ENCODE peak calls at places on chromosomes 4 and X, in six cellular contexts. One of them, this sample, is unnamed.

GRCh38 chr4:76002176-76002575 is 5.1 kb downstream of the CXCL9 start:
- DNase-seq in endothelial cell of umbilical vein: peak; percentile 65
- DNase-seq in H1: no peak
- DNase-seq in transverse colon: no peak
- DNase-seq in SK-N-SH: no peak
- DNase-seq in stomach: no peak
- DNase-seq in this sample: no peak

GRCh38 chr4:25807101-25807728 is 55.6 kb downstream of the SEL1L3 start:
- DNase-seq in stomach: no peak
- DNase-seq in H1: no peak
- DNase-seq in SK-N-SH: no peak
- DNase-seq in transverse colon: no peak
- DNase-seq in endothelial cell of umbilical vein: no peak
- DNase-seq in this sample: no peak

GRCh38 chr4:84966382-84967291 is at the start of gene WDFY3:
- DNase-seq in stomach: peak; percentile 78
- DNase-seq in H1: peak; percentile 51
- DNase-seq in transverse colon: peak; percentile 81
- DNase-seq in SK-N-SH: peak; percentile 88
- DNase-seq in endothelial cell of umbilical vein: peak; percentile 85
- DNase-seq in this sample: peak; percentile 86

GRCh38 chr4:139656614-139657486 is 8.8 kb upstream of the MGST2 start:
- DNase-seq in stomach: peak; percentile 64
- DNase-seq in endothelial cell of umbilical vein: peak; percentile 76
- DNase-seq in transverse colon: peak; percentile 61
- DNase-seq in SK-N-SH: peak; percentile 74
- DNase-seq in H1: no peak
- DNase-seq in this sample: peak; percentile 53

GRCh38 chrX:13219990-13220764 is 99.7 kb downstream of the ATXN3L start:
- DNase-seq in endothelial cell of umbilical vein: no peak
- DNase-seq in transverse colon: no peak
- DNase-seq in stomach: no peak
- DNase-seq in SK-N-SH: no peak
- DNase-seq in H1: no peak
- DNase-seq in this sample: no peak

GRCh38 chr4:90234916-90235547 is 107.8 kb downstream of the CCSER1 start:
- DNase-seq in endothelial cell of umbilical vein: peak; percentile 5
- DNase-seq in SK-N-SH: peak; percentile 69
- DNase-seq in transverse colon: no peak
- DNase-seq in H1: no peak
- DNase-seq in stomach: peak; percentile 28
- DNase-seq in this sample: no peak

GRCh38 chr4:114364857-114365256 is 233.8 kb upstream of the UGT8 start:
- DNase-seq in transverse colon: no peak
- DNase-seq in endothelial cell of umbilical vein: no peak
- DNase-seq in stomach: no peak
- DNase-seq in SK-N-SH: no peak
- DNase-seq in H1: peak; percentile 36
- DNase-seq in this sample: no peak

GRCh38 chr4:6048537-6048936 is 30.3 kb upstream of the C4orf50 start:
- DNase-seq in transverse colon: no peak
- DNase-seq in H1: no peak
- DNase-seq in stomach: no peak
- DNase-seq in endothelial cell of umbilical vein: no peak
- DNase-seq in SK-N-SH: no peak
- DNase-seq in this sample: no peak

GRCh38 chrX:101764538-101764937 is 104.9 kb upstream of the ARMCX2 start:
- DNase-seq in stomach: no peak
- DNase-seq in transverse colon: no peak
- DNase-seq in H1: no peak
- DNase-seq in SK-N-SH: no peak
- DNase-seq in endothelial cell of umbilical vein: no peak
- DNase-seq in this sample: no peak

GRCh38 chrX:23742693-23743622 is at the start of gene ACOT9:
- DNase-seq in stomach: peak; percentile 92
- DNase-seq in endothelial cell of umbilical vein: peak; percentile 94
- DNase-seq in H1: peak; percentile 56
- DNase-seq in SK-N-SH: peak; percentile 92
- DNase-seq in transverse colon: peak; percentile 91
- DNase-seq in this sample: peak; percentile 83

GRCh38 chrX:106903291-106903820 is at the start of gene RIPPLY1:
- DNase-seq in SK-N-SH: no peak
- DNase-seq in stomach: no peak
- DNase-seq in H1: no peak
- DNase-seq in transverse colon: no peak
- DNase-seq in endothelial cell of umbilical vein: no peak
- DNase-seq in this sample: no peak

GRCh38 chr4:181569553-181569952 is 673.6 kb upstream of the TENM3 start:
- DNase-seq in transverse colon: no peak
- DNase-seq in endothelial cell of umbilical vein: no peak
- DNase-seq in SK-N-SH: peak; percentile 60
- DNase-seq in H1: no peak
- DNase-seq in stomach: no peak
- DNase-seq in this sample: no peak

GRCh38 chr4:127829014-127829413 is 46.9 kb downstream of the HSPA4L start:
- DNase-seq in endothelial cell of umbilical vein: no peak
- DNase-seq in H1: no peak
- DNase-seq in SK-N-SH: no peak
- DNase-seq in transverse colon: no peak
- DNase-seq in stomach: no peak
- DNase-seq in this sample: no peak

GRCh38 chr4:40199999-40200880 is 3.4 kb downstream of the RHOH start:
- DNase-seq in stomach: peak; percentile 43
- DNase-seq in H1: no peak
- DNase-seq in endothelial cell of umbilical vein: no peak
- DNase-seq in SK-N-SH: no peak
- DNase-seq in transverse colon: peak; percentile 60
- DNase-seq in this sample: no peak

GRCh38 chrX:154019633-154020499 is at the start of gene IRAK1:
- DNase-seq in H1: no peak
- DNase-seq in stomach: peak; percentile 55
- DNase-seq in SK-N-SH: peak; percentile 89
- DNase-seq in endothelial cell of umbilical vein: peak; percentile 37
- DNase-seq in transverse colon: peak; percentile 67
- DNase-seq in this sample: peak; percentile 27

GRCh38 chrX:39011454-39012204 is 210.4 kb downstream of the MID1IP1 start:
- DNase-seq in endothelial cell of umbilical vein: peak; percentile 1
- DNase-seq in SK-N-SH: no peak
- DNase-seq in transverse colon: peak; percentile 61
- DNase-seq in H1: no peak
- DNase-seq in stomach: peak; percentile 57
- DNase-seq in this sample: no peak

GRCh38 chr4:2045518-2045951 is 13.6 kb upstream of the NAT8L start:
- DNase-seq in H1: no peak
- DNase-seq in endothelial cell of umbilical vein: no peak
- DNase-seq in stomach: no peak
- DNase-seq in SK-N-SH: no peak
- DNase-seq in transverse colon: no peak
- DNase-seq in this sample: no peak

GRCh38 chrX:38276089-38276488 is 51.2 kb downstream of the RPGR start:
- DNase-seq in transverse colon: no peak
- DNase-seq in H1: no peak
- DNase-seq in SK-N-SH: no peak
- DNase-seq in stomach: no peak
- DNase-seq in endothelial cell of umbilical vein: no peak
- DNase-seq in this sample: no peak

GRCh38 chrX:49862093-49862492 is 17.2 kb upstream of the USP27X start:
- DNase-seq in transverse colon: no peak
- DNase-seq in H1: no peak
- DNase-seq in stomach: no peak
- DNase-seq in SK-N-SH: no peak
- DNase-seq in endothelial cell of umbilical vein: no peak
- DNase-seq in this sample: no peak

GRCh38 chrX:68304602-68305001 is 128.7 kb downstream of the OPHN1 start:
- DNase-seq in transverse colon: no peak
- DNase-seq in stomach: no peak
- DNase-seq in endothelial cell of umbilical vein: no peak
- DNase-seq in SK-N-SH: no peak
- DNase-seq in H1: no peak
- DNase-seq in this sample: no peak

GRCh38 chrX:74525116-74525515 is 89.3 kb downstream of the RLIM start:
- DNase-seq in SK-N-SH: no peak
- DNase-seq in endothelial cell of umbilical vein: no peak
- DNase-seq in stomach: no peak
- DNase-seq in H1: no peak
- DNase-seq in transverse colon: no peak
- DNase-seq in this sample: no peak

GRCh38 chr4:67883463-67883862 is 339 bp downstream of the TMPRSS11D start:
- DNase-seq in SK-N-SH: no peak
- DNase-seq in stomach: no peak
- DNase-seq in transverse colon: no peak
- DNase-seq in H1: no peak
- DNase-seq in endothelial cell of umbilical vein: no peak
- DNase-seq in this sample: no peak

GRCh38 chrX:146581981-146582712 is 227.4 kb upstream of the CXorf51B start:
- DNase-seq in stomach: no peak
- DNase-seq in SK-N-SH: no peak
- DNase-seq in endothelial cell of umbilical vein: no peak
- DNase-seq in transverse colon: no peak
- DNase-seq in H1: no peak
- DNase-seq in this sample: no peak

GRCh38 chrX:129781134-129782014 is 1.6 kb downstream of the SASH3 start:
- DNase-seq in endothelial cell of umbilical vein: no peak
- DNase-seq in SK-N-SH: no peak
- DNase-seq in H1: no peak
- DNase-seq in transverse colon: peak; percentile 67
- DNase-seq in stomach: peak; percentile 50
- DNase-seq in this sample: no peak

GRCh38 chr4:19924761-19925160 is 326.9 kb upstream of the SLIT2 start:
- DNase-seq in SK-N-SH: peak; percentile 4
- DNase-seq in H1: no peak
- DNase-seq in stomach: no peak
- DNase-seq in endothelial cell of umbilical vein: peak; percentile 51
- DNase-seq in transverse colon: no peak
- DNase-seq in this sample: no peak

GRCh38 chr4:101621120-101621519 is 169.4 kb upstream of the BANK1 start:
- DNase-seq in transverse colon: no peak
- DNase-seq in endothelial cell of umbilical vein: no peak
- DNase-seq in SK-N-SH: no peak
- DNase-seq in H1: no peak
- DNase-seq in stomach: no peak
- DNase-seq in this sample: no peak

GRCh38 chr4:56259595-56259994 is 127.7 kb downstream of the AASDH start:
- DNase-seq in endothelial cell of umbilical vein: no peak
- DNase-seq in SK-N-SH: no peak
- DNase-seq in H1: no peak
- DNase-seq in stomach: no peak
- DNase-seq in transverse colon: no peak
- DNase-seq in this sample: no peak

GRCh38 chr4:6160536-6160935 is 39.8 kb downstream of the JAKMIP1 start:
- DNase-seq in endothelial cell of umbilical vein: no peak
- DNase-seq in SK-N-SH: no peak
- DNase-seq in stomach: no peak
- DNase-seq in transverse colon: no peak
- DNase-seq in H1: no peak
- DNase-seq in this sample: no peak

GRCh38 chrX:29691044-29691443 is 524.3 kb upstream of the MAGEB2 start:
- DNase-seq in SK-N-SH: no peak
- DNase-seq in endothelial cell of umbilical vein: no peak
- DNase-seq in transverse colon: no peak
- DNase-seq in stomach: no peak
- DNase-seq in H1: no peak
- DNase-seq in this sample: no peak

GRCh38 chr4:172521171-172521570 is 647.4 kb upstream of the GALNT7 start:
- DNase-seq in H1: no peak
- DNase-seq in endothelial cell of umbilical vein: no peak
- DNase-seq in SK-N-SH: no peak
- DNase-seq in transverse colon: no peak
- DNase-seq in stomach: no peak
- DNase-seq in this sample: no peak

GRCh38 chr4:12929784-12930183 is 554.4 kb downstream of the RAB28 start:
- DNase-seq in H1: no peak
- DNase-seq in SK-N-SH: no peak
- DNase-seq in endothelial cell of umbilical vein: no peak
- DNase-seq in stomach: no peak
- DNase-seq in transverse colon: no peak
- DNase-seq in this sample: no peak

GRCh38 chr4:144645621-144646522 is at the start of gene HHIP:
- DNase-seq in stomach: peak; percentile 31
- DNase-seq in transverse colon: peak; percentile 25
- DNase-seq in endothelial cell of umbilical vein: peak; percentile 88
- DNase-seq in H1: no peak
- DNase-seq in SK-N-SH: peak; percentile 70
- DNase-seq in this sample: no peak

GRCh38 chr4:66906314-66906713 is 639.0 kb downstream of the CENPC start:
- DNase-seq in stomach: no peak
- DNase-seq in endothelial cell of umbilical vein: no peak
- DNase-seq in transverse colon: no peak
- DNase-seq in SK-N-SH: no peak
- DNase-seq in H1: no peak
- DNase-seq in this sample: no peak

GRCh38 chr4:188573104-188573503 is 433.9 kb downstream of the TRIML1 start:
- DNase-seq in SK-N-SH: no peak
- DNase-seq in transverse colon: no peak
- DNase-seq in stomach: no peak
- DNase-seq in endothelial cell of umbilical vein: no peak
- DNase-seq in H1: no peak
- DNase-seq in this sample: no peak

GRCh38 chr4:186900980-186901379 is 177.3 kb upstream of the FAT1 start:
- DNase-seq in stomach: no peak
- DNase-seq in SK-N-SH: no peak
- DNase-seq in transverse colon: no peak
- DNase-seq in H1: no peak
- DNase-seq in endothelial cell of umbilical vein: no peak
- DNase-seq in this sample: no peak
- H3K27ac ChIP-seq in stomach: no peak overlapping the region
- H3K27ac ChIP-seq in SK-N-SH: peak overlapping the region; percentile 87
- H3K27ac ChIP-seq in transverse colon: no peak overlapping the region
- H3K27ac ChIP-seq in H1: no peak overlapping the region
- H3K27ac ChIP-seq in endothelial cell of umbilical vein: peak overlapping the region; percentile 96
- H3K27ac ChIP-seq in this sample: no peak overlapping the region

DNA sequence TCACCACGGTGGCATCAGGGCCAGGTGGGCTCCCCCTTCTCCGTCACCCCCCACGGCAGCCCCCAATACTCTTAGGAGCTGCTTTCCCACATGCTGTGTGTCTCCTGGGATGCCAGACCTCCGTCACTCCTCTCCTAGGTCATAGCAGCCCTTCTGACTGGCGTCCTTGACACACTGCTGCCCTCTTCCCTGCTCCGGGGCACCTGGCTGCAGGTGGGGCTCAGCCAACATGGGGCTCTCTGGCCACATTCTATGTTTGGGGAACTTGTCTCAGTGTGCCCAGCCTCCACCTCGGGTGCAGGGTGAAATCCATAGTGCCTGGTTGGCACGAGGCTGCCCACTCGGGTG is 13.8 kb downstream of the TMEM175 start:
- DNase-seq in endothelial cell of umbilical vein: no peak
- DNase-seq in SK-N-SH: no peak
- DNase-seq in stomach: no peak
- DNase-seq in H1: no peak
- DNase-seq in transverse colon: no peak
- DNase-seq in this sample: no peak
- H3K4me3 ChIP-seq in endothelial cell of umbilical vein: no peak overlapping the region
- H3K4me3 ChIP-seq in SK-N-SH: no peak overlapping the region
- H3K4me3 ChIP-seq in stomach: no peak overlapping the region
- H3K4me3 ChIP-seq in H1: no peak overlapping the region
- H3K4me3 ChIP-seq in transverse colon: no peak overlapping the region
- H3K4me3 ChIP-seq in this sample: no peak overlapping the region

GRCh38 chr4:1011022-1011694 is at the start of gene FGFRL1:
- DNase-seq in H1: no peak
- DNase-seq in endothelial cell of umbilical vein: peak; percentile 76
- DNase-seq in SK-N-SH: peak; percentile 79
- DNase-seq in stomach: peak; percentile 96
- DNase-seq in transverse colon: peak; percentile 96
- DNase-seq in this sample: peak; percentile 92
- TF ChIP-seq POLR2AphosphoS5 in H1: no peak
- TF ChIP-seq POLR2AphosphoS5 in endothelial cell of umbilical vein: peak; percentile 25
- TF ChIP-seq POLR2AphosphoS5 in SK-N-SH: no peak
- TF ChIP-seq POLR2AphosphoS5 in stomach: no peak
- TF ChIP-seq POLR2AphosphoS5 in transverse colon: peak; percentile 26
- TF ChIP-seq POLR2AphosphoS5 in this sample: no peak

GRCh38 chr4:141215972-141216761 is 4.5 kb upstream of the ZNF330 start:
- DNase-seq in endothelial cell of umbilical vein: no peak
- DNase-seq in SK-N-SH: no peak
- DNase-seq in transverse colon: no peak
- DNase-seq in H1: no peak
- DNase-seq in stomach: no peak
- DNase-seq in this sample: no peak
- H3K27ac ChIP-seq in endothelial cell of umbilical vein: no peak overlapping the region
- H3K27ac ChIP-seq in SK-N-SH: no peak overlapping the region
- H3K27ac ChIP-seq in transverse colon: no peak overlapping the region
- H3K27ac ChIP-seq in H1: no peak overlapping the region
- H3K27ac ChIP-seq in stomach: no peak overlapping the region
- H3K27ac ChIP-seq in this sample: no peak overlapping the region

This sample was measured in prostate gland.